ENCODE peak calls at places on chromosomes 1 and 21, in ten cellular contexts. U, E, F, K, G, L, M, C, J and D are unnamed samples.
A peak's percentile ranks its signal among the peaks of the same experiment; 100 is the strongest.

GRCh38 chr1:221858758-221859157 is 116.9 kb upstream of the DUSP10 start:
- DNase-seq in U (no peak), E (no peak), F (no peak), K (no peak), G (peak; percentile 8), L (no peak), M (no peak), C (no peak), J (no peak), D (no peak)

GRCh38 chr1:27145934-27146354 is 9.0 kb downstream of the SLC9A1 start:
- DNase-seq in U (peak; percentile 83), E (no peak), F (no peak), K (peak; percentile 80), G (peak; percentile 55), L (no peak), M (no peak), C (no peak), J (peak; percentile 62), D (no peak)

GRCh38 chr1:10431065-10431730 is 965 bp downstream of the CENPS start:
- DNase-seq in U (no peak), E (no peak), F (no peak), K (no peak), G (no peak), L (no peak), M (no peak), C (no peak), J (no peak), D (no peak)

GRCh38 chr1:93076268-93076667 is 2.8 kb upstream of the MTF2 start:
- DNase-seq in U (no peak), E (no peak), F (no peak), K (no peak), G (no peak), L (no peak), M (no peak), C (no peak), J (no peak), D (no peak)

GRCh38 chr1:114741963-114742746 is 15.6 kb downstream of the CSDE1 start:
- DNase-seq in U (no peak), E (no peak), F (no peak), K (no peak), G (no peak), L (no peak), M (no peak), C (no peak), J (no peak), D (no peak)

GRCh38 chr1:1630191-1630964 is 1.6 kb upstream of the MMP23B start:
- DNase-seq in U (peak; percentile 86), E (peak; percentile 42), F (peak; percentile 87), K (peak; percentile 66), G (no peak), L (peak; percentile 46), M (peak; percentile 77), C (no peak), J (peak; percentile 81), D (peak; percentile 69)

GRCh38 chr1:41454406-41454805 is 30.1 kb downstream of the EDN2 start:
- DNase-seq in U (no peak), E (peak; percentile 60), F (no peak), K (no peak), G (no peak), L (no peak), M (no peak), C (no peak), J (no peak), D (peak; percentile 29)

GRCh38 chr1:56258395-56258794 is 321.0 kb downstream of the PLPP3 start:
- DNase-seq in U (no peak), E (no peak), F (no peak), K (no peak), G (no peak), L (no peak), M (no peak), C (no peak), J (no peak), D (no peak)

GRCh38 chr1:20589331-20590312 is 725 bp downstream of the CDA start:
- DNase-seq in U (no peak), E (peak; percentile 22), F (peak; percentile 75), K (no peak), G (no peak), L (no peak), M (peak; percentile 70), C (no peak), J (peak; percentile 52), D (peak; percentile 62)

GRCh38 chr1:220300442-220301121 is 28.3 kb upstream of the RAB3GAP2 start:
- DNase-seq in U (peak; percentile 82), E (peak; percentile 45), F (peak; percentile 83), K (no peak), G (peak; percentile 64), L (peak; percentile 72), M (peak; percentile 77), C (peak; percentile 94), J (peak; percentile 75), D (peak; percentile 67)

GRCh38 chr1:44078087-44078486 is 40.5 kb upstream of the KLF17 start:
- DNase-seq in U (no peak), E (no peak), F (no peak), K (no peak), G (no peak), L (no peak), M (no peak), C (no peak), J (no peak), D (no peak)

GRCh38 chr1:5998051-5998905 is 6.1 kb upstream of the NPHP4 start:
- DNase-seq in U (no peak), E (no peak), F (peak; percentile 32), K (peak; percentile 38), G (no peak), L (no peak), M (no peak), C (no peak), J (no peak), D (peak; percentile 10)

GRCh38 chr1:116374340-116375164 is 1.5 kb downstream of the ATP1A1 start:
- DNase-seq in U (no peak), E (peak; percentile 35), F (no peak), K (no peak), G (no peak), L (peak; percentile 33), M (no peak), C (no peak), J (no peak), D (no peak)

GRCh38 chr1:245684636-245685035 is 529.9 kb downstream of the KIF26B start:
- DNase-seq in U (no peak), E (no peak), F (no peak), K (no peak), G (no peak), L (no peak), M (no peak), C (no peak), J (no peak), D (no peak)

GRCh38 chr1:39149509-39149908 is 55.0 kb upstream of the MACF1 start:
- DNase-seq in U (no peak), E (no peak), F (no peak), K (no peak), G (no peak), L (no peak), M (no peak), C (no peak), J (no peak), D (no peak)

GRCh38 chr21:46088189-46088588 is 9.7 kb upstream of the COL6A2 start:
- DNase-seq in U (no peak), E (no peak), F (no peak), K (no peak), G (no peak), L (no peak), M (no peak), C (no peak), J (no peak), D (no peak)

GRCh38 chr1:46769028-46769740 is 29.7 kb upstream of the CYP4B1 start:
- DNase-seq in U (no peak), E (no peak), F (no peak), K (no peak), G (no peak), L (no peak), M (no peak), C (peak; percentile 54), J (no peak), D (no peak)

GRCh38 chr1:189175889-189176288 is 1301.8 kb downstream of the BRINP3 start:
- DNase-seq in U (no peak), E (no peak), F (no peak), K (no peak), G (no peak), L (no peak), M (no peak), C (no peak), J (no peak), D (no peak)

DNA sequence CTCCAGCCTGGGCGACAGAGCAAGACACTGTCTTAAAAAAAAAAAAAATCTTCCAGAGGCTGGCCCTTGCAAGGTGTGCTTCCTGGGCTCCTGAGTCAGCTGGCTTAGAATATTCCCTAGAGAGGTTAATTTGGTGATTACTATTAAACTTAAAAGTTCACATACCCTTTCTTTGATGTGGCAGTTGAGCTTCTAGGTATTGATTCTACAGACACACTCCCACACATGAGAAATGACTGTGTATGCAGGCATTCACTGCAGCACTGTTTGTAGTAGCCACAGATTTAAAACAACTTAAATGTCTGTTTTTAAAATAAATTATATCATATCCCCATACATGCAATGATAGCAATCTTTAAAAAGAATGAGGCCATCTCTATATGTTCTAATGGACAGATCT is 93.4 kb downstream of the GDAP2 start:
- DNase-seq in U (no peak), E (no peak), F (no peak), K (no peak), G (no peak), L (no peak), M (no peak), C (no peak), J (no peak), D (no peak)
- TF ChIP-seq CTCF in U (no peak), E (no peak), F (no peak), K (no peak), G (no peak), L (no peak), M (no peak), C (no peak), J (no peak), D (no peak)

GRCh38 chr1:15180945-15181523 is 27.5 kb downstream of the TMEM51 start:
- DNase-seq in U (no peak), E (no peak), F (no peak), K (no peak), G (no peak), L (no peak), M (no peak), C (no peak), J (no peak), D (no peak)
- H3K27ac ChIP-seq in U (no peak overlapping the region), E (peak overlapping the region; percentile 95), F (no peak overlapping the region), K (no peak overlapping the region), G (peak overlapping the region; percentile 88), L (no peak overlapping the region), M (no peak overlapping the region), C (no peak overlapping the region), J (no peak overlapping the region), D (no peak overlapping the region)

GRCh38 chr1:12622506-12622905 is 4.5 kb upstream of the DHRS3 start:
- DNase-seq in U (no peak), E (peak; percentile 49), F (no peak), K (no peak), G (no peak), L (peak; percentile 52), M (no peak), C (no peak), J (peak; percentile 22), D (no peak)
- H3K4me3 ChIP-seq in U (peak overlapping the region; percentile 41), E (no peak overlapping the region), F (no peak overlapping the region), K (no peak overlapping the region), G (no peak overlapping the region), L (no peak overlapping the region), M (no peak overlapping the region), C (no peak overlapping the region), J (no peak overlapping the region), D (no peak overlapping the region)

DNA sequence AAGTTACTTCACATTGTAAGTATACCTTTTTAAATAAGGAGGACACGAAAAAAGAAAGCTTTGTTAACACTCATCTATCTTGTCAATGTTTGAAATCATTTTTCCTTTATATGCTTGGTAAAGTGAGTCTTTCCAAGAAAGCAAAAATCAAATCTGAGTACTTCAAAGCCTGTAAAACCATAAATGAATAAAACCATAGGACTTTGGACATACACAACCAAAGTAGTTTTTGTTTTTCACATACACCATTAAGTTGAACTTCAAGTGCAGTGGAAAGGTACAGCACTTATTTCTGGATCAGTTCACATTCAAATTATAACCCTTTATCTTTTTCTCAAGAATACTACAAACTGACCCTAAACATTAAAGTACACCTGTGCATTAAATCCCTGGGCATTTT is 10.1 kb upstream of the PSMG1 start:
- DNase-seq in U (no peak), E (no peak), F (no peak), K (no peak), G (no peak), L (no peak), M (no peak), C (no peak), J (no peak), D (no peak)
- TF ChIP-seq CTCF in U (no peak), E (no peak), F (no peak), K (no peak), G (no peak), L (no peak), M (no peak), C (no peak), J (no peak), D (no peak)